ENCODE peak calls at places on chromosomes 2 and 18, in nine cellular contexts. One of them, this sample, is unnamed.

GRCh38 chr2:164599954-164600589 is 21.2 kb downstream of the GRB14 start:
- DNase-seq in putamen: no peak
- DNase-seq in fibroblast of pulmonary artery: peak; percentile 80
- DNase-seq in NAMALWA: peak; percentile 83
- DNase-seq in activated CD4-positive, alpha-beta T cell treated with anti-CD3 and anti-CD28 coated beads, Interleukin-2, amount 10 ng/mL, durations not matched to agents 7 days and 5 days: peak; percentile 29
- DNase-seq in stimulated activated CD8-positive, alpha-beta memory T cell treated with anti-CD3 and anti-CD28 coated beads, Interleukin-4, amount 100 ng/mL, for 24 hours: no peak
- DNase-seq in SJSA1: peak; percentile 34
- DNase-seq in NCI-H446: peak; percentile 70
- DNase-seq in HL-60: peak; percentile 49
- DNase-seq in this sample: peak; percentile 77

GRCh38 chr2:67215214-67215613 is 181.9 kb upstream of the ETAA1 start:
- DNase-seq in putamen: no peak
- DNase-seq in fibroblast of pulmonary artery: peak; percentile 80
- DNase-seq in NAMALWA: no peak
- DNase-seq in activated CD4-positive, alpha-beta T cell treated with anti-CD3 and anti-CD28 coated beads, Interleukin-2, amount 10 ng/mL, durations not matched to agents 7 days and 5 days: no peak
- DNase-seq in stimulated activated CD8-positive, alpha-beta memory T cell treated with anti-CD3 and anti-CD28 coated beads, Interleukin-4, amount 100 ng/mL, for 24 hours: no peak
- DNase-seq in SJSA1: peak; percentile 10
- DNase-seq in NCI-H446: no peak
- DNase-seq in HL-60: peak; percentile 5
- DNase-seq in this sample: peak; percentile 40

GRCh38 chr2:144659731-144660275 is 139.9 kb upstream of the ZEB2 start:
- DNase-seq in putamen: no peak
- DNase-seq in fibroblast of pulmonary artery: peak; percentile 61
- DNase-seq in NAMALWA: no peak
- DNase-seq in activated CD4-positive, alpha-beta T cell treated with anti-CD3 and anti-CD28 coated beads, Interleukin-2, amount 10 ng/mL, durations not matched to agents 7 days and 5 days: peak; percentile 17
- DNase-seq in stimulated activated CD8-positive, alpha-beta memory T cell treated with anti-CD3 and anti-CD28 coated beads, Interleukin-4, amount 100 ng/mL, for 24 hours: peak; percentile 59
- DNase-seq in SJSA1: peak; percentile 85
- DNase-seq in NCI-H446: no peak
- DNase-seq in HL-60: peak; percentile 30
- DNase-seq in this sample: no peak

GRCh38 chr2:239832101-239832994 is 192.8 kb downstream of the NDUFA10 start:
- DNase-seq in putamen: no peak
- DNase-seq in fibroblast of pulmonary artery: no peak
- DNase-seq in NAMALWA: no peak
- DNase-seq in activated CD4-positive, alpha-beta T cell treated with anti-CD3 and anti-CD28 coated beads, Interleukin-2, amount 10 ng/mL, durations not matched to agents 7 days and 5 days: no peak
- DNase-seq in stimulated activated CD8-positive, alpha-beta memory T cell treated with anti-CD3 and anti-CD28 coated beads, Interleukin-4, amount 100 ng/mL, for 24 hours: no peak
- DNase-seq in SJSA1: no peak
- DNase-seq in NCI-H446: no peak
- DNase-seq in HL-60: no peak
- DNase-seq in this sample: no peak

GRCh38 chr18:61651145-61651879 is 241.5 kb downstream of the RNF152 start:
- DNase-seq in putamen: no peak
- DNase-seq in fibroblast of pulmonary artery: no peak
- DNase-seq in NAMALWA: no peak
- DNase-seq in activated CD4-positive, alpha-beta T cell treated with anti-CD3 and anti-CD28 coated beads, Interleukin-2, amount 10 ng/mL, durations not matched to agents 7 days and 5 days: no peak
- DNase-seq in stimulated activated CD8-positive, alpha-beta memory T cell treated with anti-CD3 and anti-CD28 coated beads, Interleukin-4, amount 100 ng/mL, for 24 hours: no peak
- DNase-seq in SJSA1: no peak
- DNase-seq in NCI-H446: no peak
- DNase-seq in HL-60: no peak
- DNase-seq in this sample: no peak

GRCh38 chr18:27423581-27423980 is 238.5 kb upstream of the CHST9 start:
- DNase-seq in putamen: no peak
- DNase-seq in fibroblast of pulmonary artery: no peak
- DNase-seq in NAMALWA: no peak
- DNase-seq in activated CD4-positive, alpha-beta T cell treated with anti-CD3 and anti-CD28 coated beads, Interleukin-2, amount 10 ng/mL, durations not matched to agents 7 days and 5 days: no peak
- DNase-seq in stimulated activated CD8-positive, alpha-beta memory T cell treated with anti-CD3 and anti-CD28 coated beads, Interleukin-4, amount 100 ng/mL, for 24 hours: no peak
- DNase-seq in SJSA1: no peak
- DNase-seq in NCI-H446: no peak
- DNase-seq in HL-60: no peak
- DNase-seq in this sample: no peak

GRCh38 chr2:231708773-231709635 is 679 bp downstream of the PTMA start:
- DNase-seq in putamen: no peak
- DNase-seq in fibroblast of pulmonary artery: peak; percentile 38
- DNase-seq in NAMALWA: peak; percentile 61
- DNase-seq in activated CD4-positive, alpha-beta T cell treated with anti-CD3 and anti-CD28 coated beads, Interleukin-2, amount 10 ng/mL, durations not matched to agents 7 days and 5 days: peak; percentile 49
- DNase-seq in stimulated activated CD8-positive, alpha-beta memory T cell treated with anti-CD3 and anti-CD28 coated beads, Interleukin-4, amount 100 ng/mL, for 24 hours: peak; percentile 41
- DNase-seq in SJSA1: peak; percentile 79
- DNase-seq in NCI-H446: no peak
- DNase-seq in HL-60: no peak
- DNase-seq in this sample: peak; percentile 68

GRCh38 chr2:197943731-197944130 is 139.3 kb downstream of the PLCL1 start:
- DNase-seq in putamen: no peak
- DNase-seq in fibroblast of pulmonary artery: no peak
- DNase-seq in NAMALWA: no peak
- DNase-seq in activated CD4-positive, alpha-beta T cell treated with anti-CD3 and anti-CD28 coated beads, Interleukin-2, amount 10 ng/mL, durations not matched to agents 7 days and 5 days: no peak
- DNase-seq in stimulated activated CD8-positive, alpha-beta memory T cell treated with anti-CD3 and anti-CD28 coated beads, Interleukin-4, amount 100 ng/mL, for 24 hours: no peak
- DNase-seq in SJSA1: no peak
- DNase-seq in NCI-H446: no peak
- DNase-seq in HL-60: no peak
- DNase-seq in this sample: no peak

GRCh38 chr2:142863485-142863921 is 14.0 kb upstream of the KYNU start:
- DNase-seq in putamen: no peak
- DNase-seq in fibroblast of pulmonary artery: peak; percentile 13
- DNase-seq in NAMALWA: no peak
- DNase-seq in activated CD4-positive, alpha-beta T cell treated with anti-CD3 and anti-CD28 coated beads, Interleukin-2, amount 10 ng/mL, durations not matched to agents 7 days and 5 days: no peak
- DNase-seq in stimulated activated CD8-positive, alpha-beta memory T cell treated with anti-CD3 and anti-CD28 coated beads, Interleukin-4, amount 100 ng/mL, for 24 hours: no peak
- DNase-seq in SJSA1: peak; percentile 80
- DNase-seq in NCI-H446: no peak
- DNase-seq in HL-60: no peak
- DNase-seq in this sample: no peak

GRCh38 chr2:111119847-111120252 is 864 bp upstream of the BCL2L11 start:
- DNase-seq in putamen: no peak
- DNase-seq in fibroblast of pulmonary artery: no peak
- DNase-seq in NAMALWA: no peak
- DNase-seq in activated CD4-positive, alpha-beta T cell treated with anti-CD3 and anti-CD28 coated beads, Interleukin-2, amount 10 ng/mL, durations not matched to agents 7 days and 5 days: no peak
- DNase-seq in stimulated activated CD8-positive, alpha-beta memory T cell treated with anti-CD3 and anti-CD28 coated beads, Interleukin-4, amount 100 ng/mL, for 24 hours: no peak
- DNase-seq in SJSA1: no peak
- DNase-seq in NCI-H446: no peak
- DNase-seq in HL-60: no peak
- DNase-seq in this sample: no peak

GRCh38 chr2:85062565-85062964 is 70.6 kb upstream of the TCF7L1 start:
- DNase-seq in putamen: no peak
- DNase-seq in fibroblast of pulmonary artery: no peak
- DNase-seq in NAMALWA: no peak
- DNase-seq in activated CD4-positive, alpha-beta T cell treated with anti-CD3 and anti-CD28 coated beads, Interleukin-2, amount 10 ng/mL, durations not matched to agents 7 days and 5 days: no peak
- DNase-seq in stimulated activated CD8-positive, alpha-beta memory T cell treated with anti-CD3 and anti-CD28 coated beads, Interleukin-4, amount 100 ng/mL, for 24 hours: no peak
- DNase-seq in SJSA1: no peak
- DNase-seq in NCI-H446: no peak
- DNase-seq in HL-60: no peak
- DNase-seq in this sample: no peak

GRCh38 chr2:207530160-207531023 is 630 bp downstream of the CREB1 start:
- DNase-seq in putamen: peak; percentile 51
- DNase-seq in fibroblast of pulmonary artery: peak; percentile 51
- DNase-seq in NAMALWA: peak; percentile 81
- DNase-seq in activated CD4-positive, alpha-beta T cell treated with anti-CD3 and anti-CD28 coated beads, Interleukin-2, amount 10 ng/mL, durations not matched to agents 7 days and 5 days: peak; percentile 60
- DNase-seq in stimulated activated CD8-positive, alpha-beta memory T cell treated with anti-CD3 and anti-CD28 coated beads, Interleukin-4, amount 100 ng/mL, for 24 hours: peak; percentile 37
- DNase-seq in SJSA1: peak; percentile 69
- DNase-seq in NCI-H446: no peak
- DNase-seq in HL-60: peak; percentile 81
- DNase-seq in this sample: peak; percentile 66

GRCh38 chr2:224887159-224887558 is 155.1 kb downstream of the DOCK10 start:
- DNase-seq in putamen: no peak
- DNase-seq in fibroblast of pulmonary artery: peak; percentile 54
- DNase-seq in NAMALWA: no peak
- DNase-seq in activated CD4-positive, alpha-beta T cell treated with anti-CD3 and anti-CD28 coated beads, Interleukin-2, amount 10 ng/mL, durations not matched to agents 7 days and 5 days: no peak
- DNase-seq in stimulated activated CD8-positive, alpha-beta memory T cell treated with anti-CD3 and anti-CD28 coated beads, Interleukin-4, amount 100 ng/mL, for 24 hours: no peak
- DNase-seq in SJSA1: no peak
- DNase-seq in NCI-H446: no peak
- DNase-seq in HL-60: no peak
- DNase-seq in this sample: peak; percentile 88

GRCh38 chr2:62466501-62466854 is 39.5 kb downstream of the TMEM17 start:
- DNase-seq in putamen: no peak
- DNase-seq in fibroblast of pulmonary artery: no peak
- DNase-seq in NAMALWA: no peak
- DNase-seq in activated CD4-positive, alpha-beta T cell treated with anti-CD3 and anti-CD28 coated beads, Interleukin-2, amount 10 ng/mL, durations not matched to agents 7 days and 5 days: no peak
- DNase-seq in stimulated activated CD8-positive, alpha-beta memory T cell treated with anti-CD3 and anti-CD28 coated beads, Interleukin-4, amount 100 ng/mL, for 24 hours: no peak
- DNase-seq in SJSA1: no peak
- DNase-seq in NCI-H446: no peak
- DNase-seq in HL-60: no peak
- DNase-seq in this sample: no peak

GRCh38 chr2:71716697-71717624 is 263.6 kb downstream of the DYSF start:
- DNase-seq in putamen: no peak
- DNase-seq in fibroblast of pulmonary artery: peak; percentile 63
- DNase-seq in NAMALWA: no peak
- DNase-seq in activated CD4-positive, alpha-beta T cell treated with anti-CD3 and anti-CD28 coated beads, Interleukin-2, amount 10 ng/mL, durations not matched to agents 7 days and 5 days: no peak
- DNase-seq in stimulated activated CD8-positive, alpha-beta memory T cell treated with anti-CD3 and anti-CD28 coated beads, Interleukin-4, amount 100 ng/mL, for 24 hours: no peak
- DNase-seq in SJSA1: peak; percentile 89
- DNase-seq in NCI-H446: no peak
- DNase-seq in HL-60: no peak
- DNase-seq in this sample: peak; percentile 88

GRCh38 chr18:79121746-79122474 is 52.7 kb downstream of the ATP9B start:
- DNase-seq in putamen: no peak
- DNase-seq in fibroblast of pulmonary artery: peak; percentile 36
- DNase-seq in NAMALWA: no peak
- DNase-seq in activated CD4-positive, alpha-beta T cell treated with anti-CD3 and anti-CD28 coated beads, Interleukin-2, amount 10 ng/mL, durations not matched to agents 7 days and 5 days: no peak
- DNase-seq in stimulated activated CD8-positive, alpha-beta memory T cell treated with anti-CD3 and anti-CD28 coated beads, Interleukin-4, amount 100 ng/mL, for 24 hours: no peak
- DNase-seq in SJSA1: no peak
- DNase-seq in NCI-H446: no peak
- DNase-seq in HL-60: no peak
- DNase-seq in this sample: peak; percentile 29

GRCh38 chr2:150127271-150127990 is 360.0 kb downstream of the RND3 start:
- DNase-seq in putamen: no peak
- DNase-seq in fibroblast of pulmonary artery: no peak
- DNase-seq in NAMALWA: no peak
- DNase-seq in activated CD4-positive, alpha-beta T cell treated with anti-CD3 and anti-CD28 coated beads, Interleukin-2, amount 10 ng/mL, durations not matched to agents 7 days and 5 days: no peak
- DNase-seq in stimulated activated CD8-positive, alpha-beta memory T cell treated with anti-CD3 and anti-CD28 coated beads, Interleukin-4, amount 100 ng/mL, for 24 hours: no peak
- DNase-seq in SJSA1: no peak
- DNase-seq in NCI-H446: no peak
- DNase-seq in HL-60: no peak
- DNase-seq in this sample: no peak

GRCh38 chr2:178317807-178318206 is 123.5 kb downstream of the OSBPL6 start:
- DNase-seq in putamen: no peak
- DNase-seq in fibroblast of pulmonary artery: no peak
- DNase-seq in NAMALWA: no peak
- DNase-seq in activated CD4-positive, alpha-beta T cell treated with anti-CD3 and anti-CD28 coated beads, Interleukin-2, amount 10 ng/mL, durations not matched to agents 7 days and 5 days: no peak
- DNase-seq in stimulated activated CD8-positive, alpha-beta memory T cell treated with anti-CD3 and anti-CD28 coated beads, Interleukin-4, amount 100 ng/mL, for 24 hours: no peak
- DNase-seq in SJSA1: no peak
- DNase-seq in NCI-H446: no peak
- DNase-seq in HL-60: no peak
- DNase-seq in this sample: no peak

GRCh38 chr2:145110668-145111067 is 590.7 kb upstream of the ZEB2 start:
- DNase-seq in putamen: no peak
- DNase-seq in fibroblast of pulmonary artery: peak; percentile 36
- DNase-seq in NAMALWA: no peak
- DNase-seq in activated CD4-positive, alpha-beta T cell treated with anti-CD3 and anti-CD28 coated beads, Interleukin-2, amount 10 ng/mL, durations not matched to agents 7 days and 5 days: no peak
- DNase-seq in stimulated activated CD8-positive, alpha-beta memory T cell treated with anti-CD3 and anti-CD28 coated beads, Interleukin-4, amount 100 ng/mL, for 24 hours: no peak
- DNase-seq in SJSA1: peak; percentile 48
- DNase-seq in NCI-H446: no peak
- DNase-seq in HL-60: no peak
- DNase-seq in this sample: no peak

GRCh38 chr2:31270136-31270535 is 36.2 kb downstream of the EHD3 start:
- DNase-seq in putamen: no peak
- DNase-seq in fibroblast of pulmonary artery: no peak
- DNase-seq in NAMALWA: no peak
- DNase-seq in activated CD4-positive, alpha-beta T cell treated with anti-CD3 and anti-CD28 coated beads, Interleukin-2, amount 10 ng/mL, durations not matched to agents 7 days and 5 days: no peak
- DNase-seq in stimulated activated CD8-positive, alpha-beta memory T cell treated with anti-CD3 and anti-CD28 coated beads, Interleukin-4, amount 100 ng/mL, for 24 hours: no peak
- DNase-seq in SJSA1: no peak
- DNase-seq in NCI-H446: no peak
- DNase-seq in HL-60: no peak
- DNase-seq in this sample: peak; percentile 40

GRCh38 chr2:172427990-172428840 is 829 bp downstream of the ITGA6 start:
- DNase-seq in putamen: no peak
- DNase-seq in fibroblast of pulmonary artery: no peak
- DNase-seq in NAMALWA: peak; percentile 62
- DNase-seq in activated CD4-positive, alpha-beta T cell treated with anti-CD3 and anti-CD28 coated beads, Interleukin-2, amount 10 ng/mL, durations not matched to agents 7 days and 5 days: peak; percentile 68
- DNase-seq in stimulated activated CD8-positive, alpha-beta memory T cell treated with anti-CD3 and anti-CD28 coated beads, Interleukin-4, amount 100 ng/mL, for 24 hours: peak; percentile 21
- DNase-seq in SJSA1: peak; percentile 32
- DNase-seq in NCI-H446: no peak
- DNase-seq in HL-60: peak; percentile 59
- DNase-seq in this sample: peak; percentile 61

GRCh38 chr18:58896734-58897508 is 32.2 kb downstream of the ZNF532 start:
- DNase-seq in putamen: no peak
- DNase-seq in fibroblast of pulmonary artery: no peak
- DNase-seq in NAMALWA: peak; percentile 82
- DNase-seq in activated CD4-positive, alpha-beta T cell treated with anti-CD3 and anti-CD28 coated beads, Interleukin-2, amount 10 ng/mL, durations not matched to agents 7 days and 5 days: no peak
- DNase-seq in stimulated activated CD8-positive, alpha-beta memory T cell treated with anti-CD3 and anti-CD28 coated beads, Interleukin-4, amount 100 ng/mL, for 24 hours: no peak
- DNase-seq in SJSA1: no peak
- DNase-seq in NCI-H446: no peak
- DNase-seq in HL-60: no peak
- DNase-seq in this sample: peak; percentile 14

GRCh38 chr2:66489433-66489832 is 54.5 kb downstream of the MEIS1 start:
- DNase-seq in putamen: no peak
- DNase-seq in fibroblast of pulmonary artery: no peak
- DNase-seq in NAMALWA: no peak
- DNase-seq in activated CD4-positive, alpha-beta T cell treated with anti-CD3 and anti-CD28 coated beads, Interleukin-2, amount 10 ng/mL, durations not matched to agents 7 days and 5 days: no peak
- DNase-seq in stimulated activated CD8-positive, alpha-beta memory T cell treated with anti-CD3 and anti-CD28 coated beads, Interleukin-4, amount 100 ng/mL, for 24 hours: no peak
- DNase-seq in SJSA1: no peak
- DNase-seq in NCI-H446: no peak
- DNase-seq in HL-60: no peak
- DNase-seq in this sample: no peak

GRCh38 chr2:136531731-136532130 is 233.6 kb upstream of the THSD7B start:
- DNase-seq in putamen: no peak
- DNase-seq in fibroblast of pulmonary artery: no peak
- DNase-seq in NAMALWA: no peak
- DNase-seq in activated CD4-positive, alpha-beta T cell treated with anti-CD3 and anti-CD28 coated beads, Interleukin-2, amount 10 ng/mL, durations not matched to agents 7 days and 5 days: no peak
- DNase-seq in stimulated activated CD8-positive, alpha-beta memory T cell treated with anti-CD3 and anti-CD28 coated beads, Interleukin-4, amount 100 ng/mL, for 24 hours: no peak
- DNase-seq in SJSA1: no peak
- DNase-seq in NCI-H446: no peak
- DNase-seq in HL-60: no peak
- DNase-seq in this sample: no peak

GRCh38 chr18:22015156-22015555 is 154.2 kb upstream of the GATA6 start:
- DNase-seq in putamen: no peak
- DNase-seq in fibroblast of pulmonary artery: no peak
- DNase-seq in NAMALWA: no peak
- DNase-seq in activated CD4-positive, alpha-beta T cell treated with anti-CD3 and anti-CD28 coated beads, Interleukin-2, amount 10 ng/mL, durations not matched to agents 7 days and 5 days: no peak
- DNase-seq in stimulated activated CD8-positive, alpha-beta memory T cell treated with anti-CD3 and anti-CD28 coated beads, Interleukin-4, amount 100 ng/mL, for 24 hours: no peak
- DNase-seq in SJSA1: no peak
- DNase-seq in NCI-H446: no peak
- DNase-seq in HL-60: no peak
- DNase-seq in this sample: no peak

GRCh38 chr2:44974064-44974715 is 32.7 kb downstream of the SIX3 start:
- DNase-seq in putamen: no peak
- DNase-seq in fibroblast of pulmonary artery: peak; percentile 55
- DNase-seq in NAMALWA: peak; percentile 53
- DNase-seq in activated CD4-positive, alpha-beta T cell treated with anti-CD3 and anti-CD28 coated beads, Interleukin-2, amount 10 ng/mL, durations not matched to agents 7 days and 5 days: no peak
- DNase-seq in stimulated activated CD8-positive, alpha-beta memory T cell treated with anti-CD3 and anti-CD28 coated beads, Interleukin-4, amount 100 ng/mL, for 24 hours: no peak
- DNase-seq in SJSA1: peak; percentile 54
- DNase-seq in NCI-H446: no peak
- DNase-seq in HL-60: peak; percentile 18
- DNase-seq in this sample: peak; percentile 52

GRCh38 chr2:23679044-23679443 is 247.9 kb downstream of the ATAD2B start:
- DNase-seq in putamen: no peak
- DNase-seq in fibroblast of pulmonary artery: no peak
- DNase-seq in NAMALWA: no peak
- DNase-seq in activated CD4-positive, alpha-beta T cell treated with anti-CD3 and anti-CD28 coated beads, Interleukin-2, amount 10 ng/mL, durations not matched to agents 7 days and 5 days: no peak
- DNase-seq in stimulated activated CD8-positive, alpha-beta memory T cell treated with anti-CD3 and anti-CD28 coated beads, Interleukin-4, amount 100 ng/mL, for 24 hours: no peak
- DNase-seq in SJSA1: no peak
- DNase-seq in NCI-H446: no peak
- DNase-seq in HL-60: no peak
- DNase-seq in this sample: no peak

GRCh38 chr2:32825291-32825712 is 121.5 kb upstream of the LTBP1 start:
- DNase-seq in putamen: peak; percentile 74
- DNase-seq in fibroblast of pulmonary artery: peak; percentile 66
- DNase-seq in NAMALWA: no peak
- DNase-seq in activated CD4-positive, alpha-beta T cell treated with anti-CD3 and anti-CD28 coated beads, Interleukin-2, amount 10 ng/mL, durations not matched to agents 7 days and 5 days: no peak
- DNase-seq in stimulated activated CD8-positive, alpha-beta memory T cell treated with anti-CD3 and anti-CD28 coated beads, Interleukin-4, amount 100 ng/mL, for 24 hours: no peak
- DNase-seq in SJSA1: peak; percentile 71
- DNase-seq in NCI-H446: no peak
- DNase-seq in HL-60: no peak
- DNase-seq in this sample: no peak

GRCh38 chr2:150618215-150618905 is 130.9 kb upstream of the RND3 start:
- DNase-seq in putamen: no peak
- DNase-seq in fibroblast of pulmonary artery: peak; percentile 57
- DNase-seq in NAMALWA: no peak
- DNase-seq in activated CD4-positive, alpha-beta T cell treated with anti-CD3 and anti-CD28 coated beads, Interleukin-2, amount 10 ng/mL, durations not matched to agents 7 days and 5 days: no peak
- DNase-seq in stimulated activated CD8-positive, alpha-beta memory T cell treated with anti-CD3 and anti-CD28 coated beads, Interleukin-4, amount 100 ng/mL, for 24 hours: no peak
- DNase-seq in SJSA1: no peak
- DNase-seq in NCI-H446: no peak
- DNase-seq in HL-60: no peak
- DNase-seq in this sample: no peak

GRCh38 chr18:37497836-37498518 is 67.6 kb downstream of the CELF4 start:
- DNase-seq in putamen: no peak
- DNase-seq in fibroblast of pulmonary artery: no peak
- DNase-seq in NAMALWA: no peak
- DNase-seq in activated CD4-positive, alpha-beta T cell treated with anti-CD3 and anti-CD28 coated beads, Interleukin-2, amount 10 ng/mL, durations not matched to agents 7 days and 5 days: no peak
- DNase-seq in stimulated activated CD8-positive, alpha-beta memory T cell treated with anti-CD3 and anti-CD28 coated beads, Interleukin-4, amount 100 ng/mL, for 24 hours: no peak
- DNase-seq in SJSA1: no peak
- DNase-seq in NCI-H446: no peak
- DNase-seq in HL-60: no peak
- DNase-seq in this sample: no peak

GRCh38 chr2:34003795-34004194 is 404.7 kb upstream of the FAM98A start:
- DNase-seq in putamen: no peak
- DNase-seq in fibroblast of pulmonary artery: no peak
- DNase-seq in NAMALWA: no peak
- DNase-seq in activated CD4-positive, alpha-beta T cell treated with anti-CD3 and anti-CD28 coated beads, Interleukin-2, amount 10 ng/mL, durations not matched to agents 7 days and 5 days: no peak
- DNase-seq in stimulated activated CD8-positive, alpha-beta memory T cell treated with anti-CD3 and anti-CD28 coated beads, Interleukin-4, amount 100 ng/mL, for 24 hours: no peak
- DNase-seq in SJSA1: no peak
- DNase-seq in NCI-H446: no peak
- DNase-seq in HL-60: no peak
- DNase-seq in this sample: no peak